ENCODE peak calls at places on chromosomes 1 and 21, in six cellular contexts. O is CD4-positive, alpha-beta T cell; A is adrenal gland; D is fibroblast of pulmonary artery; Z is epithelial cell of esophagus; P is heart right ventricle. B is an unnamed sample.

GRCh38 chr1:227729881-227730629 is 5.0 kb downstream of the JMJD4 start:
- DNase-seq in O (no peak), A (peak), D (peak), Z (peak), P (no peak), B (no peak)

GRCh38 chr1:229952670-229953520 is 114.1 kb upstream of the GALNT2 start:
- DNase-seq in O (no peak), A (no peak), D (no peak), Z (peak), P (no peak), B (no peak)

GRCh38 chr1:206579747-206580437 is 32.4 kb downstream of the EIF2D start:
- DNase-seq in O (peak), A (peak), D (no peak), Z (no peak), P (peak), B (no peak)

GRCh38 chr1:155834296-155834926 is 22.6 kb downstream of the GON4L start:
- DNase-seq in O (no peak), A (no peak), D (peak), Z (no peak), P (no peak), B (no peak)

GRCh38 chr1:27934818-27935549 is at the start of gene SMPDL3B:
- DNase-seq in O (no peak), A (no peak), D (no peak), Z (peak), P (no peak), B (no peak)

GRCh38 chr1:10730985-10731384 is 65.5 kb downstream of the CASZ1 start:
- DNase-seq in O (no peak), A (no peak), D (peak), Z (peak), P (no peak), B (no peak)

GRCh38 chr1:36107394-36107793 is 17.6 kb downstream of the COL8A2 start:
- DNase-seq in O (no peak), A (no peak), D (no peak), Z (no peak), P (no peak), B (no peak)

GRCh38 chr1:184051138-184051484 is 419 bp upstream of the TSEN15 start:
- DNase-seq in O (no peak), A (no peak), D (peak), Z (no peak), P (no peak), B (no peak)

GRCh38 chr1:37479255-37480124 is 5.1 kb downstream of the ZC3H12A start:
- DNase-seq in O (peak), A (peak), D (peak), Z (peak), P (peak), B (no peak)

GRCh38 chr1:33634806-33635205 is 162.4 kb downstream of the ZSCAN20 start:
- DNase-seq in O (no peak), A (peak), D (peak), Z (peak), P (no peak), B (no peak)

GRCh38 chr1:184075040-184076029 is 23.8 kb downstream of the TSEN15 start:
- DNase-seq in O (no peak), A (no peak), D (peak), Z (peak), P (no peak), B (no peak)

GRCh38 chr21:42678118-42678430 is 24.7 kb downstream of the PDE9A start:
- DNase-seq in O (no peak), A (no peak), D (no peak), Z (no peak), P (no peak), B (no peak)

GRCh38 chr1:198771562-198772153 is 132.8 kb downstream of the PTPRC start:
- DNase-seq in O (no peak), A (no peak), D (peak), Z (peak), P (no peak), B (no peak)

GRCh38 chr1:15296602-15297321 is 49.7 kb downstream of the FHAD1 start:
- DNase-seq in O (no peak), A (no peak), D (peak), Z (no peak), P (no peak), B (no peak)

DNA sequence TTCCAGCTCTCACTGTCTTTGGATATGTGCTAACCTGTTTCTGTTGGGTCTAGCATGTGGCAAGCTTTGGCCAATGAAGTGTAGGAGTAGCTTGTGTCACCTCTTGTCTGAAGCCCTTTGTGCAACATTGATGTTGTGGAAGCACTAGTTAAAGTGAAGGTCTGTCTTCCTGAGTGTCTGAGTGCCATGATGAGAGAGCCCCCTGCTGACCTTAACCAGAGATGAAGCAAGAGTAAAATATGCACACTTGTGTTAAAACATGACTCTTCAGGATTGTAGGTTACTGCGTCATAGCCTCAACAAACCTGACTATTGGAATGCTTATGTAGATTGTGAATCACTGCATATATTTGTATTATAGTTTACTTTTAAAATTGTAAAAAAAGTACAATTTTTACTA is 103.7 kb downstream of the NCAM2 start:
- DNase-seq in O (no peak), A (peak), D (peak), Z (no peak), P (no peak), B (no peak)
- TF ChIP-seq CTCF in O (no peak), A (peak), D (peak), Z (no peak), P (peak), B (peak)

DNA sequence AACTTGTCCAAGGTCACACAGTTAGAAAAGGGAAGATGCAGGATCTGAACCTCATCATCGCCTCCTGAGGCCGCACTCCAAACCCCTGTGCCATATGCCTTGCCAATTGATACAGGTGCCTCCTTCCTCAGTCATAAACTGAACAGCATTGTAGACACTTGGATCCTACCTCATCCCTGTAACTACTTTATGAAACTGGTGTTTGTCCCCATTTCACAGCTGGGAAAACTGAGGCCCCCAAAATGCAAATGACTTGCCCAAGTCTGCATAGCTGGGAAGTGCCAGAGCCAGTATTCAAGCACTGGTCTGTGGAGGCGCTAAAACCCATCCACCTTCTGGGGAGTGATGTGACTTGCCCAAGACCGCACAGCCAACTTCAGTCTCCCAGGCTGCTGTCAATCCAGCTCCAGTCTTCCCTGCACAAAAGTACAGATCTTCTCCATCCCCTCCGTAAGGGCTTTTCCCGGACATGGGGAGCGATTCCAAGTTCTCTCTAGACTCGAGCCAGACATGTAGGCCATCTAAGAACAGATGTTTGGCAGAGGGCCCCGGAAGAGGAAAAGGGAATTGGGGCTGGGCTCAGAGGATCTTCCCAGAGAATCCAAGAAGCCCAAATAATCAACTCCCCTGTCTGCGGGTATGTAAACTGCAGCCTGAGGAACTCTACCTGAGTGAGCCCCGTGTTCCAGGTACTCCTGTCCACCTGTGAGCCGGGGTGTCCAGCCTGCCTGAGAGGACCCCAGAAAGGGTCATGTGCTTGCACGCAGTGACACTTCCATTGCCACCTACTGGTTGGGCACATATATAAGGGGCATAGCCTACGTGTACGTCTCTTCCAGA is 60.5 kb downstream of the SYT2 start:
- DNase-seq in O (no peak), A (no peak), D (no peak), Z (no peak), P (no peak), B (no peak)
- TF ChIP-seq CTCF in O (no peak), A (no peak), D (no peak), Z (no peak), P (no peak), B (no peak)

DNA sequence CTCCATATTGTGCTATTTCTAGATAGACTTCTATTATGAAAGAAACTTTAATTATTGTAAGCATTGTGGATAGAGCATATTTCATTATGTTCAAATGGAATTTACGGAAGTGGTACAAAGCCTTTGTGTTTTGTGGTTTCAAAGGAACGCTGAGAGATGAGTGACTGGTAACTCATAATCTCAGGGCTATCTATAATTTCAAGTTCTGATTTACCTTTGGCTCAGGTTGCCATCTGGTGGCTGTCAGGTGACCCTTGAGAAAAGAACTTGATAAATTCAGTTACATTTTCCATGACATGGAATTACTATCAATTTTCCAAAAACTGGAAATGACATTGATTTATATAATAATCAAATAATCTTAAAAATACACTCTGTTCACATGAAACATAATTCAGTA is 12.2 kb downstream of the NTNG1 start:
- DNase-seq in O (no peak), A (no peak), D (no peak), Z (peak), P (no peak), B (no peak)
- TF ChIP-seq CTCF in O (no peak), A (no peak), D (no peak), Z (peak), P (no peak), B (peak)

GRCh38 chr1:157136133-157136532 is 2.1 kb downstream of the ETV3 start:
- DNase-seq in O (no peak), A (no peak), D (no peak), Z (peak), P (no peak), B (no peak)
- TF ChIP-seq CTCF in O (no peak), A (no peak), D (no peak), Z (peak), P (no peak), B (no peak)

B was measured in type B pancreatic cell.